ENCODE peak calls at places on chromosome 10, in nine cellular contexts. S is IMR-90; N is stimulated activated CD8-positive, alpha-beta memory T cell treated with anti-CD3 and anti-CD28 coated beads, Interleukin-2, amount 100 ng/mL, for 48 hours; R is Calu3; K is GM12891; I is NCI-H1048; C is T1000; H is neural crest cell; W is posterior cingulate gyrus. B is an unnamed sample.

GRCh38 chr10:44465430-44466115 is 80.7 kb upstream of the CXCL12 start:
- DNase-seq in C (no peak), S (no peak), K (no peak), I (no peak), H (no peak), W (no peak), R (no peak), N (no peak), B (no peak)

GRCh38 chr10:21030096-21030495 is 133.0 kb upstream of the NEBL start:
- DNase-seq in N (no peak), C (no peak), H (no peak), I (no peak), K (no peak), R (peak; percentile 66), S (no peak), W (no peak), B (no peak)

GRCh38 chr10:101217450-101218281 is 11.6 kb downstream of the LBX1 start:
- DNase-seq in K (no peak), S (peak; percentile 36), I (no peak), W (no peak), C (no peak), R (peak; percentile 48), N (no peak), H (peak; percentile 74), B (peak; percentile 92)

GRCh38 chr10:122075171-122075570 is 86.2 kb downstream of the TACC2 start:
- DNase-seq in H (no peak), I (no peak), S (no peak), N (no peak), R (no peak), K (no peak), C (no peak), W (no peak), B (no peak)

GRCh38 chr10:47031251-47031952 is 120.2 kb downstream of the PTPN20 start:
- DNase-seq in K (no peak), S (no peak), I (no peak), C (no peak), N (no peak), H (no peak), R (no peak), W (no peak), B (no peak)

GRCh38 chr10:34313353-34313752 is 501.7 kb downstream of the PARD3 start:
- DNase-seq in S (peak; percentile 25), W (no peak), K (no peak), C (no peak), R (no peak), I (no peak), H (no peak), N (no peak), B (no peak)

GRCh38 chr10:19930936-19931859 is 115.0 kb downstream of the PLXDC2 start:
- DNase-seq in I (no peak), K (no peak), R (no peak), S (peak; percentile 70), H (no peak), C (peak; percentile 76), W (no peak), N (no peak), B (no peak)

GRCh38 chr10:132882481-132882951 is 59.9 kb downstream of the CFAP46 start:
- DNase-seq in I (no peak), N (no peak), K (no peak), R (no peak), S (no peak), C (no peak), H (no peak), W (no peak), B (no peak)

GRCh38 chr10:132170561-132171361 is 16.0 kb upstream of the DPYSL4 start:
- DNase-seq in I (no peak), W (peak; percentile 26), S (no peak), K (no peak), H (no peak), C (no peak), N (no peak), R (no peak), B (no peak)

B was measured in HuH-7.5.